ENCODE peak calls at places on chromosome 14, in five cellular contexts. Y is A549, F is GM12878, H is K562, I is endothelial cell of umbilical vein. G is an unnamed sample.

GRCh38 chr14:100399052-100399849 is 76.1 kb downstream of the SLC25A47 start:
- DNase-seq in F (no peak), H (no peak), Y (no peak), I (no peak), G (no peak)

GRCh38 chr14:91249841-91250616 is 5.5 kb upstream of the GPR68 start:
- DNase-seq in Y (no peak), F (peak; percentile 90), H (peak; percentile 71), I (no peak), G (peak; percentile 91)

GRCh38 chr14:105392161-105393090 is 5.9 kb upstream of the TEX22 start:
- DNase-seq in H (no peak), Y (no peak), I (no peak), F (no peak), G (no peak)

GRCh38 chr14:88576222-88576621 is 13.4 kb downstream of the ZC3H14 start:
- DNase-seq in H (no peak), Y (no peak), F (no peak), I (no peak), G (no peak)

GRCh38 chr14:22781606-22782000 is 15.1 kb downstream of the OXA1L start:
- DNase-seq in F (no peak), H (no peak), Y (no peak), I (no peak), G (no peak)

GRCh38 chr14:50875359-50876090 is 3.7 kb downstream of the ABHD12B start:
- DNase-seq in H (no peak), Y (no peak), F (peak; percentile 78), I (no peak), G (peak; percentile 79)

GRCh38 chr14:37088816-37089215 is 83.6 kb downstream of the SLC25A21 start:
- DNase-seq in F (no peak), Y (no peak), H (no peak), I (no peak), G (no peak)

GRCh38 chr14:90301580-90302181 is 30.1 kb downstream of the NRDE2 start:
- DNase-seq in H (no peak), I (peak; percentile 76), Y (peak; percentile 38), F (no peak), G (peak; percentile 46)

GRCh38 chr14:77125275-77126073 is 16.1 kb downstream of the ZDHHC22 start:
- DNase-seq in Y (no peak), F (no peak), I (no peak), H (no peak), G (no peak)

GRCh38 chr14:64340560-64341196 is 46.5 kb upstream of the ESR2 start:
- DNase-seq in Y (no peak), H (no peak), I (no peak), F (no peak), G (no peak)

GRCh38 chr14:64337901-64338615 is 43.9 kb upstream of the ESR2 start:
- DNase-seq in H (peak; percentile 20), I (peak; percentile 69), F (no peak), Y (peak; percentile 49), G (peak; percentile 62)

DNA sequence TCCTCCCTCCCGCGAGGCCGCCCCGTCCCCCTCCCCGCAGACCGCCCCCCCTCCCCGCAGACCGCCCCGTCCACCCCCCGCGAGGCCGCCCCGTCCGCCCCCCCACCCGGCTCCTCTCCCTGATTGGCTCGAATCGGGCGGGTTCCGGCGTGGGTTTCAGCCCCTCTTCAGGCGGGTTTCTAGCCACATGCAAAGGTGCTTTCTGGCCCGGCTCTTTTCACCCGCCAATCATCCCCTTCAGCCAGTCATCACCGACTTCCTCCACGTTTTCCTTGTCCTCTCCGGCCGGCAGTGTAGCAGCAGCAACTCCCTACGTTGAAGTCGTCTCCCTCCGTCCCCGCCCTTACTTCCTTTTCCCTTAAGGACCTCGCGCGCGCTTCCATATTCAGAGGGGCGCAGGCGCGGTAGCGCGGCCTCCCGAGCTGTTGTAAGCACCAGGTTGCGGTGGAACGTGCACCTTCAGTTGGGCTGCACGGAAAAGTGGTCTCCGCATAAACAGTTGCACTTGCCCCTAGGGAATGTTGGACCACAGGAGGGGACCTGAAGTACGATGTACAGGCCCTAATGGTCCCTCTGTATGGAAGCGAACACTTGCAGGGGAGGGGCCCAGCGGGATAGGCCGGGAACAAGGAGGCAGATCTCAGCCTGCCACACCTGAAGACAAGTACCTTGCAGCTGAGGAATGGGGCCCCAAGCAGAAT is 44.6 kb upstream of the ESR2 start:
- DNase-seq in F (peak; percentile 96), I (peak; percentile 99), Y (peak; percentile 99), H (peak; percentile 94), G (peak; percentile 99)
- TF ChIP-seq MYC in F (no peak), I (no peak), Y (no peak), H (peak; percentile 62), G (peak; percentile 87)

DNA sequence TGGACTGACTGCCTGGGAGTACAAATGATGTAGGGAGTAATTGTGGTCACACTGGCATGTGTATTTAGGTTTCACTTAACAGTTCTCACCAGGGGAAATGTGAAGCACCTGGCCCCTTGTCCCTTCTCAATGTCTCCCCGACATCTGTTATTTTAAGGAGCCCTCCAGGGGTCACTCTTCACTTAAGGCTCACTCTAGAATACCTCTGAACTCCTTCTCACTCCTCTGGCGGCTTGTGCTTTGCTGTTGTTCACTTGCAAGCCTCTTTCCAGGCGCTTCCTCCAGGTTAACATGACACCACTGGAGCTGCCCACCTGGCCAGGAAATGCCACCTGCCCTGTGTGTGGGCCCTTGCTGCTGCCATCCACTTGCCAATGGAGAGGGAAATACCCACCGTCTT is 56.5 kb upstream of the GZMB start:
- DNase-seq in F (no peak), H (peak; percentile 13), Y (no peak), I (no peak), G (peak; percentile 46)
- TF ChIP-seq MYC in F (no peak), H (no peak), Y (no peak), I (no peak), G (no peak)

DNA sequence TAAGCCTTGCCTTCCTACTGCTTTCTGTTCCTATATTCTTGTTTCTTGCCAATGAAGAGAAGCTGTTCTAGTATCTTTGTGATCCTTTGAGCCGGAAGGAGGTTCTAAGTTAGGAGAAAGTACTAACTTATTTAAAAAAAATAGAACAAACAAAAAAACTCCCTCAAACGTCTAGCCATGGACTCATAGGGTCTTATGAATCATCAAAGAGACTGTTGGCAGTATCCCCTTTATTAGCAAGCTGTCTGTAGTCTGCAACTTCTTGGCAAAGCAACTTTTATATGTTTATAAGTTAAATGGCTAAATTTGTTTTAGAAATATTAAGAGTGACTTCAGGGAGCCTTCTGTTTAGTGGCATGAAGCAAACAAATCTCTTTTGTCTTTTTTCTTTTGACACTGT is 291.9 kb downstream of the FUT8 start:
- DNase-seq in Y (no peak), H (no peak), F (no peak), I (no peak), G (no peak)
- TF ChIP-seq MYC in Y (no peak), H (no peak), F (no peak), I (no peak), G (no peak)

GRCh38 chr14:92897922-92898599 is 24.9 kb upstream of the CHGA start:
- DNase-seq in F (no peak), I (no peak), Y (no peak), H (no peak), G (no peak)
- TF ChIP-seq MYC in F (no peak), I (no peak), Y (no peak), H (no peak), G (no peak)

GRCh38 chr14:35301334-35302210 is 9.4 kb downstream of the PSMA6 start:
- DNase-seq in H (no peak), I (no peak), Y (no peak), F (no peak), G (no peak)
- TF ChIP-seq MYC in H (no peak), I (no peak), Y (no peak), F (no peak), G (no peak)

G was measured in NB4.